ENCODE peak calls at places on chromosomes 13 and 19, in eight cellular contexts. X, W, G, M, R, L, V and B are unnamed samples.

GRCh38 chr19:33797821-33798633 is 1.4 kb downstream of the KCTD15 start:
- DNase-seq in G (no peak), L (no peak), X (peak; percentile 76), R (no peak), V (peak; percentile 51), M (peak; percentile 88), W (peak; percentile 67), B (peak; percentile 30)

GRCh38 chr13:46641274-46642081 is 88.5 kb downstream of the LRCH1 start:
- DNase-seq in G (no peak), M (no peak), L (no peak), X (peak; percentile 42), W (no peak), R (no peak), V (peak; percentile 50), B (no peak)

GRCh38 chr13:83221813-83222241 is 660.4 kb downstream of the SLITRK1 start:
- DNase-seq in G (no peak), M (no peak), L (no peak), X (peak; percentile 83), R (no peak), W (no peak), V (peak; percentile 93), B (no peak)

GRCh38 chr13:111080642-111081041 is 34.5 kb upstream of the ARHGEF7 start:
- DNase-seq in V (no peak), G (no peak), W (no peak), R (peak; percentile 66), X (no peak), L (no peak), M (peak; percentile 24), B (no peak)

GRCh38 chr13:104650426-104650825 is 1584.2 kb upstream of the SLC10A2 start:
- DNase-seq in R (no peak), G (no peak), M (no peak), W (no peak), V (no peak), X (no peak), L (no peak), B (no peak)

GRCh38 chr13:28022848-28023518 is 34.5 kb upstream of the URAD start:
- DNase-seq in V (peak; percentile 17), R (no peak), W (no peak), M (peak; percentile 26), G (no peak), X (peak; percentile 63), L (no peak), B (no peak)

GRCh38 chr13:103178986-103179695 is 112.9 kb upstream of the SLC10A2 start:
- DNase-seq in V (no peak), W (no peak), R (no peak), L (no peak), X (no peak), G (no peak), M (no peak), B (no peak)

GRCh38 chr13:113023217-113023597 is 54.2 kb downstream of the MCF2L start:
- DNase-seq in V (peak; percentile 20), W (no peak), L (no peak), R (no peak), M (no peak), G (no peak), X (peak; percentile 10), B (no peak)

GRCh38 chr19:41774515-41774980 is 19.2 kb downstream of the CEACAM6 start:
- DNase-seq in G (no peak), L (no peak), R (no peak), V (no peak), X (no peak), W (peak; percentile 57), M (no peak), B (peak; percentile 69)

GRCh38 chr13:82002693-82003092 is 1661.8 kb upstream of the SPRY2 start:
- DNase-seq in G (no peak), X (peak; percentile 13), W (no peak), M (no peak), V (no peak), L (no peak), R (no peak), B (no peak)

GRCh38 chr13:111114362-111115050 is 604 bp upstream of the ARHGEF7 start:
- DNase-seq in R (peak; percentile 91), G (peak; percentile 27), X (peak; percentile 24), W (no peak), L (peak; percentile 58), V (peak; percentile 48), M (peak; percentile 53), B (peak; percentile 29)

GRCh38 chr19:49132974-49133609 is 13.7 kb downstream of the PPFIA3 start:
- DNase-seq in W (no peak), G (no peak), V (no peak), X (no peak), M (peak; percentile 43), L (no peak), R (no peak), B (peak; percentile 37)

GRCh38 chr13:50682002-50682401 is 161.5 kb downstream of the DLEU7 start:
- DNase-seq in L (no peak), W (no peak), M (no peak), V (peak; percentile 36), R (no peak), G (no peak), X (no peak), B (no peak)

GRCh38 chr13:40488869-40489391 is 177.5 kb downstream of the FOXO1 start:
- DNase-seq in V (no peak), M (no peak), X (no peak), L (no peak), W (no peak), G (no peak), R (no peak), B (no peak)

GRCh38 chr13:52405369-52405766 is 604 bp downstream of the THSD1 start:
- DNase-seq in X (no peak), G (no peak), R (no peak), M (peak; percentile 19), W (no peak), L (peak; percentile 21), V (peak; percentile 9), B (no peak)

GRCh38 chr13:77213644-77214043 is 113.2 kb downstream of the MYCBP2 start:
- DNase-seq in L (no peak), M (no peak), R (no peak), W (no peak), V (peak; percentile 53), X (peak; percentile 93), G (no peak), B (no peak)

GRCh38 chr13:77207943-77208342 is 119.0 kb downstream of the MYCBP2 start:
- DNase-seq in R (no peak), G (no peak), V (peak; percentile 51), W (no peak), X (peak; percentile 78), M (no peak), L (no peak), B (no peak)
- TF ChIP-seq CTCF in R (no peak), G (no peak), V (no peak), W (no peak), X (no peak), M (no peak), L (no peak), B (no peak)

DNA sequence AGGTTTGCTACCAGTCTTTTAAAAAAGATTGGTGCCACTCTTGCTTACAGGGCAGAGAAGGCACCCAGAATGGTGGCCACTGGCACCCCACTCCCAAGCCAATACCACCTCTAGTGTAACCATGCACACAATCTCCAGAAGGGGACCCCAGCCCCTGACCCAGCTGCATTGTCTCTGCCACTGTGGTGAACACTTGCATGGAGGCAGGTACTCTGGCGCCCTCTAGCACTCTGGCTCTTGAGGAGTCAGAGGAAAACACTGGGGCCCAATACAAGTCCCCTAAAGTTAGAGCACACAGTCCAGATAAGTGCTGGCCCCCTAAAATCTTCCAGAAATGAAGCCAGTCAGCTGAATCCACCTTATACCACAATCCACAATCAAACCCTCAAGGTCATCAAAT is 6.0 kb downstream of the ERVV-1 start:
- DNase-seq in M (peak; percentile 64), W (no peak), G (no peak), V (peak; percentile 43), R (no peak), X (peak; percentile 36), L (no peak), B (peak; percentile 55)
- TF ChIP-seq CTCF in M (peak; percentile 52), W (no peak), G (no peak), V (peak; percentile 50), R (no peak), X (peak; percentile 48), L (no peak), B (no peak)

DNA sequence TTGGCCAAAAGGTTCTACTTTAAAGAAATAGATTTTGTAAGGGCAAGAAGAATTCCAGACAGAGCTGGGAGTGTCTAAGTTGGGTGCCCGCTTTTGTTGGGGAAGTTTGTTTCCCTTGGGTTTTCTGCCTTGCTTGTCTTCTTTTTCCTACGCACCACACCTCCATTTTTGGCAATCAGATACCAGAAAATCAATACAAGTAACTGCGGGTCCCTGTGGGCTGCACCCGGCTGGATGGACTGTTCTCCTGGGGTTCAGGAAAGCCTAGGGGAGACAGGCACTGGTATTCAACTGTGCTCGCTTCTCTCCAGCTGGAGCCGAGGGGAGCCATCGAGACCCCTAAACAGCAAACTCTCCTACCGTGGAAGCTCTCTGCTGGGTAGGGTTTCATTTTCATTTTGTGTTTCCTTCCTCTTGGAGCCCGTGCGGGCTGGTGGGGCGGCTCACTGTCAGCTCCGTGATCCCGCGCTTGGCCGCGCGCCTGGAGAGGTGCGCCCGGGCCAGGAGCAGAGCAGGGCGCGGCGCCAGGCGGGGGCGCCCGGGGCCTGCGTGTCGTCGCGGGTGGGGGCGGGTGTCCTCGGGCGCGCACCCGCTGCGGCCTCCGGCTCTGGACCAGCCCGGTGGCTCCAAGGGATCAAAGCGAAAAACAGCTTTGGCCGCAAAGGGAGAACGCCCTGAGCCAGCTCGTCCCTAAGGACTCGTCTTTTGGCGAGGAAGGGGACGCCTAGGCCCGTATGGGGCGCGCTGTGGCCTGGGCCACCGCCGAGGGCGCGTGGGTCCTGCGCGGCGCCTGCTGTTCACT is 347.2 kb downstream of the ZNF536 start:
- DNase-seq in W (no peak), X (peak; percentile 23), V (peak; percentile 18), R (no peak), M (peak; percentile 66), G (no peak), L (peak; percentile 56), B (peak; percentile 20)
- TF ChIP-seq CTCF in W (peak; percentile 10), X (no peak), V (no peak), R (no peak), M (peak; percentile 37), G (no peak), L (no peak), B (no peak)

DNA sequence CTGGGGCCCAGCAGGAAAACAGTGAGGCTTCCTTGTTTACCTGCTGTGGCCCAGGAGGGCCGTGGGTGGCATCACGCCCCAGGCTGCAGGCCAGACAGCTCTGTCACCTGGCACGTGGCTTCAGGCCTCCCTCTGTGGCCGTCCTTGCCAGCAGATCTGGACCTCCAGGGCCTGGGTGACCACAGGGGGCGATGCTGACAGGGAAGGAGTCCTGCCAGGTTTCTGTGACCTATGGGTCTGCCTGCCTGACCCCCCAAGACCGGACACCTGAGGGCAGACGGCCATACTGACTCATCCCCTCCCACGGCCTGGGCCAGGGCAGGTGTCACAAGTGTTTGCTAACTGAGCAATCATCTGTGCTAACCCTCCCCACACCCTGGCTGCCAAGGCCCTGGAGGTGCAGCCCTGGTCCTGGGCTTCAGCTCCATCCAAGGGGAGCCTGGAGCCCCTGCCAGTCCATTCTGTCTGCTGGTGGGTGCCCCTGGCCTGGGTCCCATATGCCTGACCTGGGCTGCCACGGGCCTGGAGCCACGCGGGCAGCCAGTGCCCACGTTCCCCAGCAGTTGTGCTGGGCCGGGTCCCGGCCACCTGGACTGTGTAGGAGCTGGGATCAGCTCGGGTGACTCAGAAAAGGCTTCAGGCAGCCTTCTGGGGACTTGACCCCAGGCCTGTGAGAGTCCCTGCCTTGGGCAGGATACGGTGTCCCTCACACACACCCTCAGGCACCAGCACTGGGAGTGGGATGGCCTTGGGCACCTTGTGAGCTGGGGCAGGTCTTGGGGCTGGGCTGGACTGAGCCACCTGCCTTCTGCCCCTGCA is 3.7 kb downstream of the CDC34 start:
- DNase-seq in R (no peak), G (no peak), X (no peak), L (no peak), V (no peak), M (no peak), W (no peak), B (no peak)
- TF ChIP-seq CTCF in R (no peak), G (peak; percentile 9), X (no peak), L (no peak), V (no peak), M (no peak), W (no peak), B (no peak)